ENCODE peak calls at places on chromosomes 1 and 21, in nine cellular contexts. G, I, D, O, K, N, Q, Z and B are unnamed samples.

GRCh38 chr1:44672254-44672955 is 1.9 kb downstream of the TMEM53 start:
- DNase-seq in G (peak; percentile 91), I (peak; percentile 41), D (peak; percentile 44), O (peak; percentile 67), K (peak; percentile 56), N (peak; percentile 88), Q (no peak), Z (no peak), B (peak; percentile 33)

GRCh38 chr1:7621334-7622219 is 149.5 kb upstream of the VAMP3 start:
- DNase-seq in G (peak; percentile 11), I (no peak), D (no peak), O (no peak), K (no peak), N (no peak), Q (no peak), Z (no peak), B (no peak)

GRCh38 chr1:2459757-2460156 is 16.3 kb upstream of the PLCH2 start:
- DNase-seq in G (peak; percentile 33), I (peak; percentile 34), D (peak; percentile 73), O (no peak), K (no peak), N (peak; percentile 30), Q (peak; percentile 45), Z (peak; percentile 21), B (peak; percentile 53)

GRCh38 chr21:32499249-32500055 is 85.9 kb downstream of the TCP10L start:
- DNase-seq in G (peak; percentile 82), I (peak; percentile 70), D (peak; percentile 62), O (no peak), K (no peak), N (peak; percentile 79), Q (no peak), Z (peak; percentile 10), B (peak; percentile 71)

GRCh38 chr1:42340898-42341297 is 5.9 kb upstream of the FOXJ3 start:
- DNase-seq in G (no peak), I (no peak), D (no peak), O (no peak), K (no peak), N (no peak), Q (no peak), Z (no peak), B (no peak)

GRCh38 chr21:34933609-34934345 is 115.3 kb downstream of the RUNX1 start:
- DNase-seq in G (no peak), I (no peak), D (no peak), O (no peak), K (no peak), N (no peak), Q (no peak), Z (no peak), B (no peak)

GRCh38 chr1:109132980-109133379 is 19.1 kb downstream of the ELAPOR1 start:
- DNase-seq in G (no peak), I (no peak), D (no peak), O (no peak), K (no peak), N (no peak), Q (no peak), Z (no peak), B (no peak)

GRCh38 chr21:32800056-32800455 is 28.5 kb upstream of the PAXBP1 start:
- DNase-seq in G (no peak), I (peak; percentile 38), D (peak; percentile 35), O (no peak), K (no peak), N (no peak), Q (no peak), Z (no peak), B (peak; percentile 18)

GRCh38 chr1:29193879-29194455 is 12.3 kb upstream of the SRSF4 start:
- DNase-seq in G (no peak), I (no peak), D (no peak), O (no peak), K (no peak), N (no peak), Q (no peak), Z (no peak), B (no peak)

GRCh38 chr1:201039876-201040275 is 16.4 kb upstream of the KIF21B start:
- DNase-seq in G (no peak), I (no peak), D (no peak), O (no peak), K (no peak), N (no peak), Q (no peak), Z (no peak), B (no peak)

GRCh38 chr21:28743723-28744122 is 249.0 kb downstream of the LTN1 start:
- DNase-seq in G (no peak), I (no peak), D (no peak), O (no peak), K (no peak), N (no peak), Q (no peak), Z (no peak), B (no peak)

GRCh38 chr21:28746166-28746565 is 246.5 kb downstream of the LTN1 start:
- DNase-seq in G (no peak), I (no peak), D (peak; percentile 16), O (no peak), K (no peak), N (no peak), Q (no peak), Z (no peak), B (no peak)

GRCh38 chr21:28745131-28746055 is 247.3 kb downstream of the LTN1 start:
- DNase-seq in G (peak; percentile 85), I (peak; percentile 92), D (peak; percentile 94), O (peak; percentile 77), K (peak; percentile 53), N (peak; percentile 89), Q (peak; percentile 66), Z (peak; percentile 86), B (peak; percentile 96)

GRCh38 chr21:28738882-28739281 is 253.8 kb downstream of the LTN1 start:
- DNase-seq in G (no peak), I (no peak), D (no peak), O (no peak), K (no peak), N (no peak), Q (no peak), Z (no peak), B (no peak)

DNA sequence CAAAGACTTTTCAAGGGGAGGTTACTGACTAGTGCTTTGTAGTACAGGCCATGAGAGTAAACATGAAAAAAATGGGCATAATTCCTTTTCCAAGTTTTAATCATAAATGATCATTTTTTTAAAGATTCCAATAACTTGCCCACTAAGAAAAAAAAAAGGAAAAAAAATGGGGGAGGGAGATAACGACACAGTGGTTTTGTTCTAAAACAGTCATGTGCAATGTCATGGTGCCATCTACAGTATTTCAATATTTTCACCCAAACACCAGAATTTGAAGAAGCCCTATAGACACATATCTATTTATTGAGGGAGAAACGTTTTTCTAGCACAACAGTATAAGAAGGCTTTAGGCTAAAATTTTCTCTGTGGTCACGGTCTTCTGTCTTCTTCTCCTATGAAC is 250.2 kb downstream of the LTN1 start:
- DNase-seq in G (peak; percentile 30), I (peak; percentile 29), D (peak; percentile 76), O (no peak), K (no peak), N (peak; percentile 65), Q (no peak), Z (no peak), B (peak; percentile 60)
- TF ChIP-seq CTCF in G (peak; percentile 16), I (peak; percentile 29), D (peak; percentile 75), O (no peak), K (no peak), N (no peak), Q (peak; percentile 46), Z (peak; percentile 43), B (peak; percentile 24)

GRCh38 chr1:202329891-202330290 is 11.8 kb downstream of the UBE2T start:
- DNase-seq in G (no peak), I (no peak), D (no peak), O (no peak), K (no peak), N (no peak), Q (no peak), Z (no peak), B (no peak)
- TF ChIP-seq CTCF in G (no peak), I (no peak), D (no peak), O (no peak), K (no peak), N (no peak), Q (peak; percentile 21), Z (no peak), B (no peak)

DNA sequence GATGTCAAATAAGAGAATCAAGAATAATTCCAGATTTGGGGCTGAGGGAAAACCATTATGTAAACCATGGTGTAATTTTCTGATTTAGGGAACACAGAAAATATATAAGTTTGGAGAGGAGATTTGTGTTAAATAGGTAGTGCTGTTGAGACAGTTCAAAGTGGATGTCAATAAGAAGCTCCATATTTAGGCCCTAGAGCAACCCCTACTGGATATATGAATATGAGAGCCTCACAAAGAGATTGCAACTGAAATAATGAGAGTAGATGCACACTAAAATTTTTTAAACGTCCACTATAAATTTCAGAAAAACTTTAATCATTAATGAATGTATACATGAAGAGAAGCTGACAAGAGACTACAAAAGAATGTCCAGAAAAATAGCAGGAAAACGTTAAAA is 1447.8 kb upstream of the PRMT6 start:
- DNase-seq in G (no peak), I (peak; percentile 1), D (no peak), O (no peak), K (no peak), N (no peak), Q (no peak), Z (peak; percentile 13), B (peak; percentile 39)
- TF ChIP-seq CTCF in G (no peak), I (no peak), D (peak; percentile 28), O (no peak), K (no peak), N (no peak), Q (peak; percentile 19), Z (peak; percentile 36), B (peak; percentile 33)

DNA sequence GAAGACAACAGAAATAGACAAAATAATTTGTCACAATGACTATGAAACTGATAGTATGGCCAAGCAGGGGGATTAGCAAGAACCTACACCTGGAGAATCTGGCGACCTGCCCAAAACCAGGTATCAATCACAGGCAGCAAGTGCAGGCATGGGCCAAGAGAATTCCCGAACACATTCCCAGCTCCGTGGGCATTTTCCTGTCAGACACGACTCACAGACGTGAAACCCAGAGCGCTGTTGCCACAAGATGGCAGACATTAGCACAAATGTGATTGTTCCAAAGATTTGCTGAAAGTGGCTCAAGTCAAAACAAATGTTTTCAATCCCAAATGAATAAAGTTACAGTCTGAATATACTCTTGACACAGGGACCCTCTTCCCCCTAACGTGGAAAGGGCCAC is 36.8 kb downstream of the HLCS start:
- DNase-seq in G (peak; percentile 17), I (no peak), D (peak; percentile 49), O (no peak), K (no peak), N (no peak), Q (no peak), Z (no peak), B (peak; percentile 41)
- TF ChIP-seq CTCF in G (peak; percentile 10), I (peak; percentile 8), D (peak; percentile 35), O (no peak), K (no peak), N (peak; percentile 42), Q (no peak), Z (peak; percentile 23), B (peak; percentile 55)

GRCh38 chr1:84603941-84604830 is 29.9 kb upstream of the CTBS start:
- DNase-seq in G (peak; percentile 90), I (peak; percentile 91), D (peak; percentile 81), O (no peak), K (no peak), N (peak; percentile 83), Q (peak; percentile 23), Z (peak; percentile 13), B (peak; percentile 63)
- TF ChIP-seq CTCF in G (peak; percentile 69), I (peak; percentile 67), D (peak; percentile 82), O (no peak), K (no peak), N (peak; percentile 46), Q (peak; percentile 67), Z (no peak), B (peak; percentile 53)